ENCODE peak calls at places on chromosomes 16 and 17, in ten cellular contexts. Y, D, X, V, L, N, I, A, B and K are unnamed samples.

GRCh38 chr17:2050246-2050866 is 4.5 kb upstream of the HIC1 start:
- DNase-seq in Y (peak), N (peak), L (peak), I (peak), V (peak), X (peak), D (peak), A (no peak), B (no peak), K (no peak)

GRCh38 chr16:3597226-3597625 is 14.2 kb downstream of the SLX4 start:
- DNase-seq in D (no peak), I (no peak), X (no peak), L (no peak), A (no peak), N (no peak), V (no peak), Y (no peak), B (no peak), K (no peak)

GRCh38 chr17:76645481-76645880 is 1.9 kb upstream of the ST6GALNAC1 start:
- DNase-seq in X (no peak), N (peak), A (peak), Y (no peak), L (no peak), B (no peak), I (peak), D (no peak), V (no peak), K (no peak)

GRCh38 chr16:48558269-48558915 is 51.6 kb downstream of the N4BP1 start:
- DNase-seq in L (no peak), V (no peak), B (peak), A (no peak), X (peak), I (no peak), N (no peak), Y (no peak), D (no peak), K (no peak)

GRCh38 chr17:37752482-37752881 is 7.6 kb upstream of the HNF1B start:
- DNase-seq in X (peak), V (no peak), Y (no peak), A (no peak), N (peak), B (peak), L (peak), I (no peak), D (peak), K (no peak)

GRCh38 chr16:21283521-21284289 is 5.6 kb upstream of the CRYM start:
- DNase-seq in I (peak), X (peak), N (peak), D (peak), A (peak), V (peak), L (no peak), Y (no peak), B (no peak), K (no peak)

GRCh38 chr16:74141015-74141414 is 155.6 kb upstream of the PSMD7 start:
- DNase-seq in Y (no peak), I (no peak), A (no peak), D (no peak), N (no peak), B (no peak), L (no peak), X (no peak), V (no peak), K (no peak)

GRCh38 chr17:50931003-50931878 is 65.1 kb upstream of the TOB1 start:
- DNase-seq in B (no peak), L (peak), I (peak), N (peak), V (peak), X (peak), A (peak), Y (peak), D (no peak), K (peak)

GRCh38 chr17:49217651-49218413 is 7.3 kb downstream of the ABI3 start:
- DNase-seq in B (no peak), L (no peak), N (peak), A (no peak), D (no peak), V (no peak), I (peak), Y (peak), X (no peak), K (peak)

GRCh38 chr17:19302791-19303233 is 59.7 kb downstream of the B9D1 start:
- DNase-seq in V (no peak), I (no peak), B (no peak), L (no peak), X (no peak), N (no peak), Y (no peak), A (no peak), D (no peak), K (no peak)

GRCh38 chr16:87368029-87368765 is 15.4 kb downstream of the FBXO31 start:
- DNase-seq in I (no peak), V (no peak), B (no peak), Y (no peak), A (no peak), N (no peak), X (no peak), D (no peak), L (no peak), K (no peak)

GRCh38 chr17:2211661-2212327 is 91.8 kb downstream of the SMG6 start:
- DNase-seq in I (no peak), Y (no peak), V (no peak), L (no peak), X (no peak), D (no peak), B (no peak), A (no peak), N (no peak), K (no peak)

GRCh38 chr17:74097461-74098131 is 105.9 kb upstream of the RPL38 start:
- DNase-seq in A (no peak), D (no peak), X (no peak), I (no peak), V (no peak), B (no peak), L (no peak), Y (no peak), N (no peak), K (no peak)

GRCh38 chr17:82983510-82984248 is 95.7 kb upstream of the METRNL start:
- DNase-seq in D (no peak), L (no peak), X (no peak), A (no peak), I (no peak), Y (no peak), B (no peak), N (no peak), V (no peak), K (no peak)

GRCh38 chr17:1041746-1042145 is 44.8 kb downstream of the TIMM22 start:
- DNase-seq in L (no peak), B (no peak), Y (no peak), N (no peak), V (no peak), X (no peak), D (no peak), I (no peak), A (no peak), K (no peak)

GRCh38 chr16:5034167-5034523 is 410 bp upstream of the NAGPA start:
- DNase-seq in I (no peak), X (no peak), D (no peak), B (no peak), Y (no peak), L (no peak), A (no peak), V (no peak), N (no peak), K (no peak)

GRCh38 chr16:74898667-74899066 is 86.3 kb downstream of the WDR59 start:
- DNase-seq in B (no peak), I (no peak), A (no peak), Y (no peak), N (no peak), X (no peak), D (no peak), L (no peak), V (no peak), K (no peak)

GRCh38 chr17:27578718-27579085 is 52.3 kb upstream of the LGALS9 start:
- DNase-seq in V (no peak), Y (peak), A (no peak), L (no peak), N (peak), I (no peak), X (peak), D (no peak), B (no peak), K (no peak)

GRCh38 chr17:6468051-6468790 is 24.0 kb downstream of the PIMREG start:
- DNase-seq in V (no peak), X (no peak), A (no peak), N (no peak), L (no peak), D (no peak), I (no peak), B (no peak), Y (no peak), K (no peak)

GRCh38 chr16:54813778-54814177 is 116.9 kb upstream of the IRX5 start:
- DNase-seq in X (no peak), D (no peak), I (no peak), A (no peak), Y (no peak), L (no peak), N (no peak), B (no peak), V (no peak), K (no peak)

GRCh38 chr16:25106567-25107465 is 4.7 kb upstream of the LCMT1 start:
- DNase-seq in V (peak), X (peak), A (peak), B (no peak), L (peak), D (peak), N (peak), Y (peak), I (peak), K (peak)

GRCh38 chr17:59838196-59838911 is 54.4 kb downstream of the TUBD1 start:
- DNase-seq in Y (peak), D (no peak), X (no peak), V (no peak), L (peak), B (no peak), N (peak), A (peak), I (no peak), K (no peak)

GRCh38 chr17:76276461-76277299 is 11.5 kb downstream of the UBALD2 start:
- DNase-seq in N (no peak), X (peak), Y (no peak), D (no peak), I (no peak), A (no peak), B (no peak), V (no peak), L (no peak), K (no peak)

GRCh38 chr17:60354223-60354622 is 37.7 kb downstream of the USP32 start:
- DNase-seq in B (peak), A (no peak), X (peak), D (no peak), I (no peak), N (no peak), L (no peak), V (no peak), Y (no peak), K (no peak)

GRCh38 chr16:1961651-1962067 is 2.3 kb downstream of the NDUFB10 start:
- DNase-seq in N (no peak), B (no peak), I (peak), D (no peak), X (peak), Y (peak), A (no peak), V (peak), L (peak), K (no peak)

GRCh38 chr17:81392909-81393654 is 2.2 kb upstream of the BAHCC1 start:
- DNase-seq in B (no peak), X (no peak), V (no peak), D (peak), L (no peak), I (no peak), Y (no peak), A (no peak), N (no peak), K (no peak)

GRCh38 chr16:50789757-50790156 is 47.9 kb downstream of the CYLD start:
- DNase-seq in D (no peak), V (no peak), I (no peak), X (no peak), N (no peak), Y (no peak), B (no peak), A (no peak), L (no peak), K (no peak)

GRCh38 chr17:69150333-69150732 is 8.6 kb upstream of the ABCA6 start:
- DNase-seq in I (no peak), D (no peak), L (no peak), Y (no peak), A (no peak), X (no peak), V (no peak), N (no peak), B (no peak), K (no peak)